ENCODE peak calls at places on chromosomes 16 and 17, in four cellular contexts. One of them, this sample, is unnamed.

GRCh38 chr16:67248401-67249177 is at the start of gene SLC9A5:
- DNase-seq in RPMI8226: peak
- DNase-seq in NCI-H460: no peak
- DNase-seq in SK-N-SH: peak
- DNase-seq in this sample: no peak

GRCh38 chr16:69273009-69273408 is 38.1 kb upstream of the VPS4A start:
- DNase-seq in SK-N-SH: no peak
- DNase-seq in NCI-H460: no peak
- DNase-seq in RPMI8226: no peak
- DNase-seq in this sample: no peak

GRCh38 chr17:15236281-15237105 is 28.6 kb downstream of the PMP22 start:
- DNase-seq in RPMI8226: no peak
- DNase-seq in NCI-H460: no peak
- DNase-seq in SK-N-SH: no peak
- DNase-seq in this sample: no peak

GRCh38 chr16:9176547-9177418 is 85.3 kb downstream of the HAPSTR1 start:
- DNase-seq in SK-N-SH: no peak
- DNase-seq in NCI-H460: no peak
- DNase-seq in RPMI8226: no peak
- DNase-seq in this sample: no peak

GRCh38 chr17:74779948-74780400 is 3.8 kb upstream of the NAT9 start:
- DNase-seq in RPMI8226: no peak
- DNase-seq in SK-N-SH: no peak
- DNase-seq in NCI-H460: no peak
- DNase-seq in this sample: peak

GRCh38 chr16:11327277-11328171 is 17.7 kb upstream of the RMI2 start:
- DNase-seq in NCI-H460: no peak
- DNase-seq in SK-N-SH: no peak
- DNase-seq in RPMI8226: peak
- DNase-seq in this sample: no peak

GRCh38 chr16:87956169-87956770 is 5.0 kb downstream of the BANP start:
- DNase-seq in RPMI8226: peak
- DNase-seq in SK-N-SH: no peak
- DNase-seq in NCI-H460: no peak
- DNase-seq in this sample: no peak

GRCh38 chr17:57445772-57446472 is 189.6 kb downstream of the MSI2 start:
- DNase-seq in NCI-H460: no peak
- DNase-seq in SK-N-SH: no peak
- DNase-seq in RPMI8226: no peak
- DNase-seq in this sample: no peak

GRCh38 chr16:23317266-23317661 is 15.2 kb downstream of the SCNN1B start:
- DNase-seq in RPMI8226: no peak
- DNase-seq in NCI-H460: no peak
- DNase-seq in SK-N-SH: no peak
- DNase-seq in this sample: no peak

GRCh38 chr17:9971991-9972390 is 66.9 kb upstream of the RCVRN start:
- DNase-seq in RPMI8226: no peak
- DNase-seq in NCI-H460: peak
- DNase-seq in SK-N-SH: peak
- DNase-seq in this sample: no peak

GRCh38 chr17:28552201-28552999 is at the start of gene UNC119:
- DNase-seq in NCI-H460: peak
- DNase-seq in RPMI8226: peak
- DNase-seq in SK-N-SH: peak
- DNase-seq in this sample: peak